ENCODE peak calls at places on chromosome 2, in four cellular contexts. H, Z, B and Q are unnamed samples.

GRCh38 chr2:41127351-41127750 is 675.5 kb upstream of the SLC8A1 start:
- DNase-seq in B (no peak), Z (no peak), H (no peak), Q (no peak)

GRCh38 chr2:232994446-232994845 is 18.6 kb downstream of the NGEF start:
- DNase-seq in Z (no peak), B (no peak), H (no peak), Q (no peak)

GRCh38 chr2:98519156-98519555 is 74.5 kb downstream of the INPP4A start:
- DNase-seq in B (no peak), H (no peak), Z (no peak), Q (no peak)

GRCh38 chr2:122705751-122706150 is 950.3 kb downstream of the TSN start:
- DNase-seq in B (no peak), Z (no peak), H (no peak), Q (no peak)

GRCh38 chr2:217802876-217803638 is 199.7 kb downstream of the TNS1 start:
- DNase-seq in B (no peak), Z (no peak), H (no peak), Q (no peak)

GRCh38 chr2:72757177-72757775 is 68.6 kb downstream of the EXOC6B start:
- DNase-seq in B (no peak), H (peak), Z (no peak), Q (no peak)

GRCh38 chr2:157333304-157334047 is 7.9 kb upstream of the ERMN start:
- DNase-seq in B (no peak), Z (no peak), H (no peak), Q (no peak)

GRCh38 chr2:164090533-164090932 is 354.7 kb upstream of the FIGN start:
- DNase-seq in Z (no peak), B (no peak), H (no peak), Q (no peak)

GRCh38 chr2:131058905-131059304 is 34.4 kb downstream of the FAM168B start:
- DNase-seq in Z (no peak), B (no peak), H (no peak), Q (peak)

GRCh38 chr2:240435955-240436625 is 627 bp downstream of the GPC1 start:
- DNase-seq in H (no peak), Z (no peak), B (no peak), Q (no peak)

GRCh38 chr2:79713131-79713785 is 200.4 kb downstream of the CTNNA2 start:
- DNase-seq in B (no peak), Z (no peak), H (no peak), Q (no peak)

GRCh38 chr2:8481463-8482009 is 200.3 kb upstream of the ID2 start:
- DNase-seq in H (no peak), Z (peak), B (no peak), Q (no peak)

GRCh38 chr2:230944123-230944653 is 19.1 kb upstream of the GPR55 start:
- DNase-seq in Z (no peak), B (no peak), H (no peak), Q (no peak)

DNA sequence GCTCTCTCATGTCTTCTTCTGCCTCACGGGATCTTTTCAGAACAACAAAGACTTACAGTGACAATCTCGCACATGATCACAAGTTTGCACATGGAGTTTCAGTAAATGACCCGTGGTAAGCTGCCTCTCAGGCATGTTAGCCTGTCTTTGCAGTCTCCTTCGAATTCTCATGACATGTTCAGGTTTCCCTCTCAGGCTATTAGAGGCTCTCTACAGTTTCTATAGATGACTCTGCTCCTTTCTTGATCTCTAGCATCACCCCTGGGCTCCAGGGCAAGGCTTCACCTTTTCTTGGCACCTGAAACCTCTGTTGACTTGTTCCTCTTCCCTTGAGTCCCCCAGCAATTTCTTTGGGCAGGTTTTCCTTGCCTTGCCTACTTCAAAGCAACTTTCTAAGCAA is 23.0 kb downstream of the MPP4 start:
- DNase-seq in H (no peak), Z (no peak), B (no peak), Q (no peak)
- H3K27ac ChIP-seq in H (no peak), Z (no peak), B (no peak), Q (no peak)

GRCh38 chr2:19363474-19363778 is 5.0 kb upstream of the OSR1 start:
- DNase-seq in B (no peak), H (no peak), Z (no peak), Q (no peak)
- H3K27ac ChIP-seq in B (peak), H (no peak), Z (no peak), Q (no peak)

DNA sequence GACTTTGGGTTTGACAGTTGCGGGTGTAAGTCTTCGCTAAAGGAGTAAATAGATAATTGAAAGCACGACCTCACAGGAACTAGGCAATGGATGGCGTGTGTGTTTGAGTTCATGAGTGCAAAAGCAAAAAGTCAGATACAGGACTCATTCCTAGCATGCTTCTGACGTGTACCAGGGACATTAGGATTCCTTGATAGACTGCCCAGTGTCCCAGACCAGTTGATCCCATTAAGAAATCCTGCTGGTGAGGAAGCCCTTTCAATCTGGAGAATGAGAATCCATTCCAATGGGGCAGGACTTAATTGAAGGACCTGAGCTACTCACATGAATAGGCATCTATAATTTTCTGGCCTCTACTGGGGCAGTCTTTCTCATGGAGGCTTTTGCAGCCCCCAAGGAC is 235.4 kb downstream of the RAD51AP2 start:
- DNase-seq in H (no peak), Z (no peak), B (no peak), Q (no peak)
- H3K27ac ChIP-seq in H (no peak), Z (no peak), B (no peak), Q (no peak)

DNA sequence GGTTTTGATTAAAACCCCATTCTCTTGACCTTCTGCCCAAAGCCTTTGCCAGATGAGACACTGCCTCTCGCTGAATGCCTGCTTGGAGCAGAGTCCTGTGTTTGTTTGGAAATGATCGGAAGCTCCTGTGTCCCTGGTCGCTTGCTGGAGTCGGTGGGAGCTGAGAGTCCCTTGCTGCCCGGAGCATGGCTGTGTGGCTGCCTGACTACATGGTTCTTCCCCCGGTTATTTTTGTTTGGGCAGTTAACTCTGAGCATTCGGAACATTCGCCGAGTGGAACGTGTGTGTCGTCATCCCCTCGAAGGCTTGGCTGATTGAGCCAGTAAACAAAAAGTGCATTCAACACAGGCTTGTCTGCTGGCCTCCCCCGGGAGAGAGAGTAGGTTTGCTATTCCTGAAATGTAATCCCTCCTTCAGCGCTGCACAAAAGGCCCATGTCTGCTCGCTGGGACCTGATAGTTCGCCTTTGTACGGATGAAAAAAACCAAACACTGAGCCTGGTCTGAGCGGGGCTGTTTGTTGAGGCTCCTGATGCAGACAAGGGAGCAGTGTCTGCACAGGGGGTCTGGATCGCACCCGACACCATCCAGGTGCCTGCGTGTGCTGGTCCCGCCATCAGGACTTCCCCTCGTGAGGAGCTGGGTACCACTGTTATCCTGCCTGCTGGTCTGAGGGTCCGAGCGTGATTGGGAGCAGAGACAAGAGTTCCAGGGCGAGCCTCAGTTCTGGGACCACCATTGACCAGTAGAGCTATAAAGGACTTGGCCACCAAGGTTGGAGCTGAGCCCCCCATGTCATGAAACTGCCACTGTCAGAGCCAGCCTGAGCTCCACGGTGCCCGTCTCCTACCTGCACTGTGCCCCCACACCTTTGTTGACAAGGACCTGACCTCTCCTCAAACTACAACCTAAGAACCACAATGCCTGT is 83.8 kb downstream of the AGAP1 start:
- DNase-seq in B (peak), Z (no peak), H (no peak), Q (peak)
- H3K27ac ChIP-seq in B (peak), Z (no peak), H (no peak), Q (peak)

DNA sequence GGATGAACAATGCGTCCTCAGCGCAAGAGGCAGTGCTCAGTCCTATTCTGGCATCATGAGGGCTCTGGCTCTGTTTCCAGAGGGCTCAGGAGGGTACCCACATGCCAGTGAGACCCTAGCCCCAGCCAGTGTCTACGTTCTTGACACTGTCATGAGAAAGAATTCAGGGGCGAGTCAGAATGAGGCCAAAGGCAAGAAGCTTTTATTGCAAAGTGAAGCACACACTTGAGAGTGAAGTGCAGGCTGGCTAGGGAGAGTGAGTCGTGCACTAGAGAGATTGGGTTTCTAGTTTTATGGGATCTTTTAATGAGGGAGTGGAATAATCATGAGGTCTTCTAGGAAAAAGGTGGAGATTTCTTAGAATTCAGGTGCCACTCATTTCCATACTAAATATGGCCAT is 164.1 kb downstream of the DCDC2C start:
- DNase-seq in Z (no peak), B (no peak), H (no peak), Q (no peak)
- H3K27ac ChIP-seq in Z (no peak), B (no peak), H (no peak), Q (no peak)